ENCODE peak calls at places on chromosomes 3 and 15, in seven cellular contexts. One of them, this sample, is unnamed.

GRCh38 chr3:126926684-126927404 is 56.1 kb upstream of the PLXNA1 start:
- DNase-seq in ovary: peak; percentile 49
- DNase-seq in OCI-LY7: no peak
- DNase-seq in lower leg skin: no peak
- DNase-seq in heart right ventricle: peak; percentile 67
- DNase-seq in GM23338: no peak
- DNase-seq in Calu3: no peak
- DNase-seq in this sample: no peak

GRCh38 chr3:55968331-55968730 is 481.2 kb upstream of the WNT5A start:
- DNase-seq in ovary: no peak
- DNase-seq in OCI-LY7: no peak
- DNase-seq in lower leg skin: no peak
- DNase-seq in heart right ventricle: no peak
- DNase-seq in GM23338: no peak
- DNase-seq in Calu3: no peak
- DNase-seq in this sample: no peak

GRCh38 chr3:43372007-43372754 is 85.8 kb downstream of the SNRK start:
- DNase-seq in ovary: no peak
- DNase-seq in OCI-LY7: no peak
- DNase-seq in lower leg skin: peak; percentile 70
- DNase-seq in heart right ventricle: no peak
- DNase-seq in GM23338: peak; percentile 19
- DNase-seq in Calu3: no peak
- DNase-seq in this sample: no peak

GRCh38 chr3:150733373-150733935 is 29.5 kb downstream of the SIAH2 start:
- DNase-seq in ovary: no peak
- DNase-seq in OCI-LY7: no peak
- DNase-seq in lower leg skin: no peak
- DNase-seq in heart right ventricle: no peak
- DNase-seq in GM23338: peak; percentile 21
- DNase-seq in Calu3: no peak
- DNase-seq in this sample: no peak

GRCh38 chr3:47057212-47057671 is 77.8 kb downstream of the NBEAL2 start:
- DNase-seq in ovary: no peak
- DNase-seq in OCI-LY7: no peak
- DNase-seq in lower leg skin: no peak
- DNase-seq in heart right ventricle: no peak
- DNase-seq in GM23338: no peak
- DNase-seq in Calu3: no peak
- DNase-seq in this sample: no peak

GRCh38 chr3:67495751-67496150 is 158.7 kb downstream of the SUCLG2 start:
- DNase-seq in ovary: no peak
- DNase-seq in OCI-LY7: no peak
- DNase-seq in lower leg skin: no peak
- DNase-seq in heart right ventricle: no peak
- DNase-seq in GM23338: no peak
- DNase-seq in Calu3: no peak
- DNase-seq in this sample: no peak

GRCh38 chr3:162992741-162993140 is 1496.1 kb downstream of the OTOL1 start:
- DNase-seq in ovary: no peak
- DNase-seq in OCI-LY7: no peak
- DNase-seq in lower leg skin: no peak
- DNase-seq in heart right ventricle: no peak
- DNase-seq in GM23338: no peak
- DNase-seq in Calu3: no peak
- DNase-seq in this sample: no peak

GRCh38 chr3:4586381-4586780 is 93.2 kb downstream of the ITPR1 start:
- DNase-seq in ovary: no peak
- DNase-seq in OCI-LY7: no peak
- DNase-seq in lower leg skin: no peak
- DNase-seq in heart right ventricle: no peak
- DNase-seq in GM23338: no peak
- DNase-seq in Calu3: no peak
- DNase-seq in this sample: no peak

GRCh38 chr15:80480171-80480811 is 76.1 kb downstream of the ARNT2 start:
- DNase-seq in ovary: no peak
- DNase-seq in OCI-LY7: no peak
- DNase-seq in lower leg skin: no peak
- DNase-seq in heart right ventricle: peak; percentile 13
- DNase-seq in GM23338: peak; percentile 30
- DNase-seq in Calu3: no peak
- DNase-seq in this sample: no peak

GRCh38 chr15:40912478-40912877 is 16.7 kb upstream of the DLL4 start:
- DNase-seq in ovary: no peak
- DNase-seq in OCI-LY7: no peak
- DNase-seq in lower leg skin: no peak
- DNase-seq in heart right ventricle: no peak
- DNase-seq in GM23338: no peak
- DNase-seq in Calu3: no peak
- DNase-seq in this sample: no peak
- TF ChIP-seq CTCF in ovary: no peak
- TF ChIP-seq CTCF in OCI-LY7: no peak
- TF ChIP-seq CTCF in lower leg skin: no peak
- TF ChIP-seq CTCF in heart right ventricle: no peak
- TF ChIP-seq CTCF in GM23338: no peak
- TF ChIP-seq CTCF in Calu3: no peak
- TF ChIP-seq CTCF in this sample: no peak

GRCh38 chr15:38642689-38643270 is 78.2 kb upstream of the RASGRP1 start:
- DNase-seq in ovary: no peak
- DNase-seq in OCI-LY7: peak; percentile 77
- DNase-seq in lower leg skin: no peak
- DNase-seq in heart right ventricle: no peak
- DNase-seq in GM23338: peak; percentile 23
- DNase-seq in Calu3: no peak
- DNase-seq in this sample: no peak
- TF ChIP-seq CTCF in ovary: no peak
- TF ChIP-seq CTCF in OCI-LY7: no peak
- TF ChIP-seq CTCF in lower leg skin: no peak
- TF ChIP-seq CTCF in heart right ventricle: no peak
- TF ChIP-seq CTCF in GM23338: no peak
- TF ChIP-seq CTCF in Calu3: no peak
- TF ChIP-seq CTCF in this sample: no peak

DNA sequence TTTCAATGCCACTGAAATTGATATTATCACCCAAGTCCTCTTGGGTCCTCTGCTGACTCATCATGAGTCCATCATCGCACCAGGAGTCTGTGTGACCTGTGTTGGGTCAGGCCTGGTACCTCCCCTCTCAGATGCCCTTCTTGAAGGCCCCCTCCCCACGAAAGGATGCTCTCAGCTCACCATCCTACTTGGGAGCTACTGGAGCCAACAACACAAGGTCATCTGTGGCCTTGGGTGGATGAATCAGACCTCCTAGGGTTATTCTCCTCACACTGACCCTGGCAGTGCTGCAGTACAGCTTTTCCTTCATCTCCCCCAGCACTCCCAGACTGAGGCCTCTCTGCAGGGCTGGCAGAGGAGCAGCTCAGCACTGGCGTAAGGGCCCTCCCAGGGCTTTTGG is 80.6 kb upstream of the GSK3B start:
- DNase-seq in ovary: no peak
- DNase-seq in OCI-LY7: no peak
- DNase-seq in lower leg skin: no peak
- DNase-seq in heart right ventricle: no peak
- DNase-seq in GM23338: no peak
- DNase-seq in Calu3: no peak
- DNase-seq in this sample: no peak
- TF ChIP-seq CTCF in ovary: no peak
- TF ChIP-seq CTCF in OCI-LY7: no peak
- TF ChIP-seq CTCF in lower leg skin: no peak
- TF ChIP-seq CTCF in heart right ventricle: no peak
- TF ChIP-seq CTCF in GM23338: no peak
- TF ChIP-seq CTCF in Calu3: no peak
- TF ChIP-seq CTCF in this sample: no peak

GRCh38 chr3:120568624-120569023 is 27.5 kb upstream of the NDUFB4 start:
- DNase-seq in ovary: no peak
- DNase-seq in OCI-LY7: no peak
- DNase-seq in lower leg skin: no peak
- DNase-seq in heart right ventricle: no peak
- DNase-seq in GM23338: no peak
- DNase-seq in Calu3: no peak
- DNase-seq in this sample: no peak
- TF ChIP-seq CTCF in ovary: no peak
- TF ChIP-seq CTCF in OCI-LY7: no peak
- TF ChIP-seq CTCF in lower leg skin: no peak
- TF ChIP-seq CTCF in heart right ventricle: no peak
- TF ChIP-seq CTCF in GM23338: no peak
- TF ChIP-seq CTCF in Calu3: no peak
- TF ChIP-seq CTCF in this sample: no peak

DNA sequence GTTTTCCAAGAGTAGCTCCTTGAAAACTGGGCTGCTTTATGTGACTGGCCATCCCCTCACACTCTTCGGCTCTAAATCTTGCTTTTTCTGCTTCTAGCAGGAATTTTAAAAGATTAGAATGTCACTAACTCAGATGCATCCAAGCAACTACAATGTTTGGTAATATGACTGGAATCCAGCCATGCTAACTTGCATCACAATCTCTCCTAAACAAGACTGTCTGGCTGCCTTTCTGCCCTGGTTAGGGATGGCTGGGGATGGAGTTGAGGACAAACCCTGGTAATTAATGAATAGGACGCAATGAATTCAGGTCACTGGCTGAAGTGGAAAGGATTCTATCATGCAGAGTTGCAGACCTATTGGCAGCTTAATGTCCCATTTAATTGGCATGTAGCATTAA is 21.9 kb downstream of the NMNAT3 start:
- DNase-seq in ovary: no peak
- DNase-seq in OCI-LY7: no peak
- DNase-seq in lower leg skin: peak; percentile 79
- DNase-seq in heart right ventricle: peak; percentile 16
- DNase-seq in GM23338: no peak
- DNase-seq in Calu3: no peak
- DNase-seq in this sample: no peak
- TF ChIP-seq CTCF in ovary: no peak
- TF ChIP-seq CTCF in OCI-LY7: no peak
- TF ChIP-seq CTCF in lower leg skin: no peak
- TF ChIP-seq CTCF in heart right ventricle: no peak
- TF ChIP-seq CTCF in GM23338: no peak
- TF ChIP-seq CTCF in Calu3: no peak
- TF ChIP-seq CTCF in this sample: no peak

GRCh38 chr15:34358367-34358766 is 8.6 kb downstream of the LPCAT4 start:
- DNase-seq in ovary: no peak
- DNase-seq in OCI-LY7: no peak
- DNase-seq in lower leg skin: no peak
- DNase-seq in heart right ventricle: no peak
- DNase-seq in GM23338: peak; percentile 39
- DNase-seq in Calu3: no peak
- DNase-seq in this sample: no peak
- TF ChIP-seq CTCF in ovary: no peak
- TF ChIP-seq CTCF in OCI-LY7: peak; percentile 32
- TF ChIP-seq CTCF in lower leg skin: no peak
- TF ChIP-seq CTCF in heart right ventricle: peak; percentile 15
- TF ChIP-seq CTCF in GM23338: peak; percentile 55
- TF ChIP-seq CTCF in Calu3: no peak
- TF ChIP-seq CTCF in this sample: peak; percentile 23

DNA sequence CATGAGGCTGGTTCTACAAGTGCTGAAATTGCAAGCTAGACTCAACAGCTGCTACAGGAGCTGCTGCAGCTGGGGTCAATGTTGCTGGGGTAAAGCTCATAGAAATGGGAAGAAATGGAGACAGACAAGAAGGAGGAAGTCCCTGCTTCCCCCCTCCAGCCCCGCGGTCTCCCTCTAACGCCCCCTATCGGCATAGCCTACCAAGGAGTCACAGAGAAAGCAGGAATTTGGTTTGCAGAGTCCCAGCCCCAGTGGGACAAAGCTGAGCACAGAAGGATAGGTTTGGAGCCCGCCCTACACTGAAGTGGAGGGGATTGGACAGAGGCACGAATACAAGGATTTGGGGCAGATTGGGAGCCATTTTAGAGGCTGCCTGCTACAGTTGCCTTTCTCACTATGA is 176.9 kb upstream of the ANKRD28 start:
- DNase-seq in ovary: no peak
- DNase-seq in OCI-LY7: peak; percentile 5
- DNase-seq in lower leg skin: no peak
- DNase-seq in heart right ventricle: no peak
- DNase-seq in GM23338: peak; percentile 89
- DNase-seq in Calu3: peak; percentile 12
- DNase-seq in this sample: no peak
- TF ChIP-seq CTCF in ovary: no peak
- TF ChIP-seq CTCF in OCI-LY7: peak; percentile 67
- TF ChIP-seq CTCF in lower leg skin: no peak
- TF ChIP-seq CTCF in heart right ventricle: peak; percentile 31
- TF ChIP-seq CTCF in GM23338: peak; percentile 76
- TF ChIP-seq CTCF in Calu3: no peak
- TF ChIP-seq CTCF in this sample: peak; percentile 21

GRCh38 chr3:50245251-50245745 is 9.3 kb downstream of the GNAI2 start:
- DNase-seq in ovary: no peak
- DNase-seq in OCI-LY7: no peak
- DNase-seq in lower leg skin: no peak
- DNase-seq in heart right ventricle: no peak
- DNase-seq in GM23338: no peak
- DNase-seq in Calu3: no peak
- DNase-seq in this sample: no peak

GRCh38 chr3:50242371-50242770 is 6.4 kb downstream of the GNAI2 start:
- DNase-seq in ovary: no peak
- DNase-seq in OCI-LY7: no peak
- DNase-seq in lower leg skin: no peak
- DNase-seq in heart right ventricle: no peak
- DNase-seq in GM23338: no peak
- DNase-seq in Calu3: no peak
- DNase-seq in this sample: no peak

GRCh38 chr3:50241163-50241562 is 5.2 kb downstream of the GNAI2 start:
- DNase-seq in ovary: no peak
- DNase-seq in OCI-LY7: no peak
- DNase-seq in lower leg skin: no peak
- DNase-seq in heart right ventricle: no peak
- DNase-seq in GM23338: peak; percentile 99
- DNase-seq in Calu3: no peak
- DNase-seq in this sample: no peak

GRCh38 chr3:50243552-50243895 is 7.5 kb downstream of the GNAI2 start:
- DNase-seq in ovary: no peak
- DNase-seq in OCI-LY7: no peak
- DNase-seq in lower leg skin: no peak
- DNase-seq in heart right ventricle: no peak
- DNase-seq in GM23338: no peak
- DNase-seq in Calu3: no peak
- DNase-seq in this sample: no peak

DNA sequence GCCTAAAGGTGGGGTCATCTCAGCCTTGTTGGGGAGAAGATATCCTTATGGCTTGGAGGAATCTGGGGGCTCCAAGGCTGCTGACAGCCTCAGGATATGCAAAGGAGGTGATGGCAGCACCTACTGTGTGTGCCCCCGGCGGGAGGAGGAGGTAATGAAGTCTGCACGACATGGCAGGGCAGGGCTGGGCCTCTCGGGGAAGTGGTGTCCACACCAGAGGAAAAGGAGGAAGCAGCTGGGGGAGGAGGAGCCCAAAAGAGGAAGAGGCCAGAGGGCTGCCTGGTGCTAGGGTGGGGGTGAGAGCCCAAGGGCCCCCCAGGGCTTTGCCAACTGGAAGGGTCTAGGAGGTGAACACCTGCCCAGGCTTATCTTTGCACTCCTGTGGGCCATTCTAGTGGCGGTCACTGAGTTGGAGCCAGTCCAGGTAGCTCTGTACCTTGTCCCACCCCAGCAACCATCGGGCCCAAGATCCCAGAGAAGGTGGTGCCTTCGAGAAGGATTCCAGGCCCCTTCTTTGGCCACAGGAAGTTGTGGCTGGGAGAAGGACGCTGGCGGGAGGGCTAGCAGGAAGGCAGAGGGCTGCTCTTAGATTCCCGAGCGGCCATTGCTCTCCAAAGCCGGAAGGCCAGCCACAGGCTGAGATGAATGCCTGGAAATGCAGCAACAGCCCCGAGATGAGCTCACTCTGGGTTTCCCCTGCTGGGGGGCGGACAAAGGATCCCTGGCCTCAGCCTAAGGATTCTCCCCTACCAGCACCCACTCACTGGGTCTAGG is 7.0 kb downstream of the GNAI2 start:
- DNase-seq in ovary: no peak
- DNase-seq in OCI-LY7: peak; percentile 68
- DNase-seq in lower leg skin: peak; percentile 93
- DNase-seq in heart right ventricle: peak; percentile 82
- DNase-seq in GM23338: peak; percentile 60
- DNase-seq in Calu3: no peak
- DNase-seq in this sample: no peak
- TF ChIP-seq CTCF in ovary: no peak
- TF ChIP-seq CTCF in OCI-LY7: no peak
- TF ChIP-seq CTCF in lower leg skin: no peak
- TF ChIP-seq CTCF in heart right ventricle: peak; percentile 13
- TF ChIP-seq CTCF in GM23338: peak; percentile 19
- TF ChIP-seq CTCF in Calu3: no peak
- TF ChIP-seq CTCF in this sample: no peak

This sample was measured in progenitor cell of endocrine pancreas.